ENCODE peak calls at places on chromosome 2, in five cellular contexts. H, W, B, Q and A are unnamed samples.

GRCh38 chr2:233413529-233414272 is 59.4 kb downstream of the DGKD start:
- ATAC-seq in H (no peak), W (no peak), B (no peak), Q (peak; percentile 48), A (peak; percentile 74)

GRCh38 chr2:25068193-25068592 is 26.3 kb downstream of the EFR3B start:
- ATAC-seq in H (no peak), W (no peak), B (no peak), Q (no peak), A (no peak)

GRCh38 chr2:21034972-21035279 is 8.9 kb downstream of the APOB start:
- ATAC-seq in H (peak; percentile 1), W (no peak), B (no peak), Q (no peak), A (no peak)

GRCh38 chr2:50856112-50856511 is 175.8 kb downstream of the NRXN1 start:
- ATAC-seq in H (no peak), W (no peak), B (no peak), Q (no peak), A (no peak)

GRCh38 chr2:111534816-111535803 is 348.9 kb downstream of the ANAPC1 start:
- ATAC-seq in H (peak; percentile 64), W (no peak), B (no peak), Q (no peak), A (no peak)

GRCh38 chr2:189641047-189641446 is 20.2 kb upstream of the ASNSD1 start:
- ATAC-seq in H (no peak), W (no peak), B (no peak), Q (no peak), A (no peak)

GRCh38 chr2:235639387-235639786 is 145.5 kb downstream of the AGAP1 start:
- ATAC-seq in H (no peak), W (peak; percentile 64), B (no peak), Q (peak; percentile 66), A (peak; percentile 95)

GRCh38 chr2:47002480-47003381 is 87.1 kb upstream of the MCFD2 start:
- ATAC-seq in H (peak; percentile 10), W (no peak), B (peak; percentile 77), Q (peak; percentile 3), A (peak; percentile 29)

GRCh38 chr2:232689152-232689910 is 7.8 kb upstream of the GIGYF2 start:
- ATAC-seq in H (no peak), W (peak; percentile 41), B (no peak), Q (no peak), A (no peak)

GRCh38 chr2:164757934-164758695 is 83.5 kb downstream of the COBLL1 start:
- ATAC-seq in H (peak; percentile 49), W (no peak), B (no peak), Q (no peak), A (no peak)

GRCh38 chr2:228017784-228018183 is 146.4 kb downstream of the DAW1 start:
- ATAC-seq in H (no peak), W (no peak), B (no peak), Q (no peak), A (no peak)

GRCh38 chr2:182942756-182943155 is 76.3 kb upstream of the FRZB start:
- ATAC-seq in H (no peak), W (peak; percentile 18), B (no peak), Q (no peak), A (no peak)

DNA sequence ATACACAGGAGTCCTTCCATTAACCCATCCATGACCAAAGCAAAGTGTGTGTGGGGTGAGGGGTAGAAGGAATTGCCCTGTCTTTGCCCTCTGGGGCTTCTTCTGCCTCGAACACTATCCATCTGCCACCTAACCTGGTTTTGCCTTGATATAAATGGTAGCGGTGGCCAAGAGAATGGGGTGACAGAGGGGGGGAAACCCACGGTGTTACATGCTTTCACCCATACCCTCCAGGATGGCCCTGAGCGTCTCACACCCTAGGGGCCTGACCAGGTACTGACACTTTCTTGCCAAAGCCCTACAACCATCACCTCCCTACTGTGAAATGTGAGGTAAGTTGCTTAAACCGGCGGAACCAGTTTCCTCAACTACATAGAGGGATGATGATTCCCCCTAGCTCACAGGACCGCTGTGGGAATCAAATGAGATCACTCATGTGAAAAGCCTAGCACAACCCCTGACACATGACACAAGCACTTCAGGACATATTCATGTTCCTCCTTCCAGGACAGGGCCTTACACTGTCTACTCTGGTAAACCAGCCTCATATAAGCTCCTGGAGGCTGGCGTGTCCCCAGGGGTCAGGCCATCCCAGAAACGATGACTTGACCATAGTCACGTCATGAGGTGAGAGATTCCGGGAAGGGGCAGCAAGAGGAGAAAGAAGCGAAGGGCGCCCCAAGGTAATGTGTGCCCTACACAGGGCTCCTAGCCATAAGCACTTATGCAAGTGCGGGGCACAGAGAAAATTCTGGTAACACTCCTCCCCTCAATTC is 49.7 kb downstream of the C2orf42 start:
- ATAC-seq in H (peak; percentile 33), W (peak; percentile 61), B (peak; percentile 77), Q (peak; percentile 82), A (no peak)
- TF ChIP-seq POLR2A in H (no peak), W (no peak), B (peak; percentile 16), Q (peak; percentile 42), A (no peak)

DNA sequence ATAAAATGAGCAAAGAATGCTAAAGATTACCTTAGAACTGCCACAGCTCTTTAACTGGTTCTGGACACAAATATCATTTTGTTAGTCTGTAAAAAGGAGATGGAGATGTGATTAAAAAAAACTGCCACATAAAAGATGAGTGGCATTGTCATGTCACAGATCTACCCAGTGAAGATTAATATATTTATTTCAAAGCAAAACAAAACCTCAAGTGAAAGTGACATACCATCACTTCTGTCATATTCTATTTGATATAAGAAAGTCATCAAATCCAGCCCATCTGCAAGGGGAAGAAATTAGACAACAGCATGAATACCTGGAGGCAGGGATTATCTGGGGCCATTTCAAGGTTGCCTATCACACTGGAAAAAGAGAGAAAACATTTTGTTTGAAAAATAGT is 417.6 kb upstream of the LRRTM4 start:
- ATAC-seq in H (no peak), W (no peak), B (no peak), Q (no peak), A (no peak)
- TF ChIP-seq EP300 in H (no peak), W (no peak), B (no peak), Q (no peak), A (no peak)

GRCh38 chr2:237464757-237465391 is 22.2 kb upstream of the MLPH start:
- ATAC-seq in H (no peak), W (peak; percentile 53), B (no peak), Q (peak; percentile 59), A (no peak)
- TF ChIP-seq POLR2A in H (no peak), W (no peak), B (no peak), Q (no peak), A (no peak)

GRCh38 chr2:226423498-226423960 is 376.1 kb downstream of the IRS1 start:
- ATAC-seq in H (no peak), W (no peak), B (peak; percentile 84), Q (peak; percentile 68), A (no peak)
- TF ChIP-seq EP300 in H (no peak), W (no peak), B (no peak), Q (no peak), A (no peak)

DNA sequence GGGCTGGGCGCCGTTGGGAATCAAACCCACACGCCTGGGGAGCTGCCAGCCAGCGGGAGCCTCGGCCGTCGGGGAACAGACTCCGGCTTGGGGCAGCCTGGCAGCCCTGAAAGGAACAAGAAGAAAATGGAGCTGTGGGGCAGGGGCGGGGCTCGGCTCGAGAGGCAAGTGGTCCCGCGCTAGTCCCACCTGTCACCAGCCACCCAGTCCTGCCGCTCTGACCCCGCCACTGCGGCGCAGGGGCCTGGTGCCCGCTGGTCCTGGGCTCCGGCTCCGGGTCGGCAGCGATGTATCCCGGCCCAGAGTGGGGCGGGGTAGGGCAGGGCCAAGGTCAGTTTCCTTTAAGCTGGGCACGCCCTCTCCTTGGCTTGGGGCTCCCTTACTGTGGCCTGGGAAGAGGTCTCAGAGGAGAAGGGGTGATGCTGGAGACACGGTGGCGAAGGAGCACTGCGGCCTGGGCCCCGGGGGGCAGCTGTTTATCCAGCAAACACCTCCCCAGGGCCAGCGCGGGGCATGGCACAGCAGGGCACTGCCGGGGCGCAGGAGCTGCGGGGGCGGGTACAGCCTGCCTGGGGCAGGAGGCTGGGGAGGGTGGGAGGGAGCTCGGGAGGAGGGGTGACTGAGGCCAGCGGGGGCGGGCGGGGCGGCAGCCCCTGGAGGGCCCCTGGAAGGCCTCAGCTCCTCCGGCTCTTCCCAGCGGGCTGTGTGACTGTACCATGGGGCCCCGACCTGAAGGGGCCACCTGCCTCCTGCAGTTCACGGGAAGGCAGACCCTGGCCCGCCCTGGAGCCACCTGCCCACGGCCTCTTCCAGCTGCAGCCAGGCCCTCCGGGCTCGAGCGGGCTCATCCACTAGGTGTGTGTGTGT is 15.6 kb downstream of the ODC1 start:
- ATAC-seq in H (peak; percentile 30), W (no peak), B (peak; percentile 80), Q (peak; percentile 28), A (peak; percentile 60)
- TF ChIP-seq POLR2A in H (no peak), W (no peak), B (peak; percentile 37), Q (no peak), A (no peak)

DNA sequence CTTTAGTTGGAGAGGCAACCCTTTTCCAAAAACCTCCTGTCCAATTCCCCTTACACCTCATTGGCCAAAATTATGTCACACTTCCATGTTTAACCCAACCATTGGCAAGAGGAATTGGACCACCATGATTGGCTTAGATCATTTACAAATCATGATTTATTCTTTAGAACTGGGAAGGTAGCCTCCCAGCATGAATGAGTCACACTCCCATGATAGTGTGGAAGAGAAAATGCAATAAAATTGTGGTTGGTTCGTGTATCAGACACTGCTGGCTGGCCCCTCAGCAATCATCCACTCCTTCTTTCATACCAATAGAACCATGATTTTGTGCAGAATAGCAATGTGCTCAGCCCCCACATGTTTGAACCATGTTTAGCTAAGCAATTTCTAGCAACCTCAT is 156.6 kb upstream of the ACVR2A start:
- ATAC-seq in H (no peak), W (no peak), B (no peak), Q (no peak), A (no peak)
- TF ChIP-seq EP300 in H (no peak), W (no peak), B (no peak), Q (no peak), A (no peak)

GRCh38 chr2:144333144-144333555 is 186.8 kb downstream of the ZEB2 start:
- ATAC-seq in H (no peak), W (no peak), B (no peak), Q (no peak), A (no peak)

GRCh38 chr2:144332356-144333143 is 187.4 kb downstream of the ZEB2 start:
- ATAC-seq in H (peak; percentile 94), W (peak; percentile 91), B (peak; percentile 90), Q (peak; percentile 96), A (peak; percentile 96)

GRCh38 chr2:144329472-144329871 is 190.4 kb downstream of the ZEB2 start:
- ATAC-seq in H (no peak), W (no peak), B (no peak), Q (no peak), A (no peak)

GRCh38 chr2:144330951-144331651 is 188.8 kb downstream of the ZEB2 start:
- ATAC-seq in H (no peak), W (no peak), B (peak; percentile 6), Q (no peak), A (no peak)

GRCh38 chr2:144331652-144332355 is 188.1 kb downstream of the ZEB2 start:
- ATAC-seq in H (peak; percentile 88), W (peak; percentile 74), B (peak; percentile 84), Q (peak; percentile 71), A (no peak)
- TF ChIP-seq POLR2A in H (peak; percentile 85), W (peak; percentile 63), B (no peak), Q (no peak), A (no peak)

GRCh38 chr2:153059338-153060052 is 341.1 kb downstream of the ARL6IP6 start:
- ATAC-seq in H (peak; percentile 35), W (no peak), B (no peak), Q (no peak), A (no peak)
- TF ChIP-seq EP300 in H (no peak), W (no peak), B (no peak), Q (no peak), A (no peak)